ENCODE peak calls at places on chromosome 10, in seven cellular contexts. O, N, W, A, H, C and G are unnamed samples.

GRCh38 chr10:4692206-4692605 is 133.8 kb upstream of the AKR1E2 start:
- DNase-seq in C (no peak), H (no peak), N (no peak), W (no peak), A (no peak), O (no peak), G (no peak)

GRCh38 chr10:105434970-105435369 is 793.9 kb downstream of the SORCS3 start:
- DNase-seq in H (no peak), N (no peak), A (no peak), C (no peak), O (no peak), W (no peak), G (no peak)

GRCh38 chr10:95832216-95833037 is 75.3 kb upstream of the CC2D2B start:
- DNase-seq in O (no peak), C (no peak), N (no peak), H (no peak), A (no peak), W (no peak), G (no peak)

GRCh38 chr10:63758080-63758479 is 236.9 kb downstream of the REEP3 start:
- DNase-seq in N (no peak), W (no peak), O (no peak), C (no peak), H (no peak), A (no peak), G (no peak)

GRCh38 chr10:28184810-28185209 is 118.1 kb downstream of the MPP7 start:
- DNase-seq in A (no peak), C (no peak), H (no peak), W (no peak), N (no peak), O (no peak), G (no peak)

GRCh38 chr10:21724695-21725371 is 190.8 kb downstream of the MLLT10 start:
- DNase-seq in W (peak; percentile 45), A (peak; percentile 87), N (peak; percentile 96), C (no peak), H (peak; percentile 78), O (peak; percentile 98), G (peak; percentile 92)

GRCh38 chr10:90047243-90047729 is 345.9 kb downstream of the KIF20B start:
- DNase-seq in H (no peak), W (no peak), A (no peak), O (no peak), N (no peak), C (no peak), G (no peak)

GRCh38 chr10:80205478-80206276 is at the start of gene ANXA11:
- DNase-seq in O (peak; percentile 86), W (peak; percentile 93), N (peak; percentile 88), A (peak; percentile 88), C (peak; percentile 87), H (peak; percentile 91), G (peak; percentile 95)

GRCh38 chr10:46551701-46552525 is 4.5 kb downstream of the GPRIN2 start:
- DNase-seq in N (peak; percentile 49), O (peak; percentile 15), C (peak; percentile 19), W (peak; percentile 43), A (no peak), H (peak; percentile 46), G (peak; percentile 55)

GRCh38 chr10:43861966-43862751 is 213.5 kb upstream of the ZNF32 start:
- DNase-seq in C (no peak), O (no peak), H (no peak), N (no peak), A (no peak), W (no peak), G (no peak)

GRCh38 chr10:106872176-106872575 is 292.3 kb downstream of the SORCS1 start:
- DNase-seq in O (no peak), H (no peak), A (no peak), W (no peak), C (no peak), N (no peak), G (no peak)

GRCh38 chr10:84632866-84633265 is 304.5 kb downstream of the CCSER2 start:
- DNase-seq in N (no peak), A (peak; percentile 66), C (no peak), H (no peak), O (no peak), W (peak; percentile 58), G (no peak)

GRCh38 chr10:86367339-86367951 is 850 bp upstream of the GRID1 start:
- DNase-seq in C (peak; percentile 26), N (no peak), H (peak; percentile 52), A (no peak), O (peak; percentile 13), W (peak; percentile 81), G (no peak)
- H3K27me3 ChIP-seq in C (peaks cover 94% of the 10 kb centered on the region), N (peaks cover 54% of the 10 kb centered on the region), H (peaks cover 64% of the 10 kb centered on the region), A (no peaks in the 10 kb centered on the region), O (no peaks in the 10 kb centered on the region), W (peaks cover 96% of the 10 kb centered on the region), G (no peaks in the 10 kb centered on the region)

GRCh38 chr10:17851611-17852010 is 42.5 kb downstream of the MRC1 start:
- DNase-seq in N (peak; percentile 50), O (no peak), A (no peak), W (no peak), C (peak; percentile 19), H (peak; percentile 76), G (peak; percentile 83)

GRCh38 chr10:17861760-17862159 is 52.6 kb downstream of the MRC1 start:
- DNase-seq in N (no peak), A (no peak), W (no peak), O (no peak), H (no peak), C (no peak), G (no peak)

GRCh38 chr10:17859492-17860156 is 50.5 kb downstream of the MRC1 start:
- DNase-seq in C (no peak), W (no peak), O (no peak), H (no peak), A (no peak), N (no peak), G (no peak)

GRCh38 chr10:17854044-17854652 is 45.0 kb downstream of the MRC1 start:
- DNase-seq in O (no peak), C (no peak), A (no peak), H (no peak), W (no peak), N (no peak), G (no peak)

DNA sequence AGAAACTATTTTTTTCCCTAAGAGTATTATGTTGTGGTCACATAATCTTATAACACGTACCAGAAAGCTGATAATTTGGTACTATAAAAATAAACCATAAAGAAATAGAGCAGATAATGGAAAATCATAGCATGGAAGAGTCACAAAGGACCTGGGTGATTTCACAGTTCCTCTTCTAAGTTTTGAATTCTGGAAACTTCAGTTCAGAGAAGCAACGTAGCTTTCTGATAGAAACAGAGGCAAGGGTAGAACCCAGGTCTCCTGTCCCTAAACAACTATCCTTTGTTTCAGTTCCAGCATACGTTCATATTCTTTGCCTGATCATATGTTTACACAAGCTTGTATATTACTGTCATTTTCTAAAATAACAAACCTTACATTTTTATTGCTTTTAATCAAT is 47.9 kb downstream of the MRC1 start:
- DNase-seq in C (no peak), O (no peak), N (no peak), W (no peak), A (no peak), H (no peak), G (no peak)
- H3K27me3 ChIP-seq in C (no peaks in the 10 kb centered on the region), O (no peaks in the 10 kb centered on the region), N (no peaks in the 10 kb centered on the region), W (no peaks in the 10 kb centered on the region), A (no peaks in the 10 kb centered on the region), H (no peaks in the 10 kb centered on the region), G (no peaks in the 10 kb centered on the region)

DNA sequence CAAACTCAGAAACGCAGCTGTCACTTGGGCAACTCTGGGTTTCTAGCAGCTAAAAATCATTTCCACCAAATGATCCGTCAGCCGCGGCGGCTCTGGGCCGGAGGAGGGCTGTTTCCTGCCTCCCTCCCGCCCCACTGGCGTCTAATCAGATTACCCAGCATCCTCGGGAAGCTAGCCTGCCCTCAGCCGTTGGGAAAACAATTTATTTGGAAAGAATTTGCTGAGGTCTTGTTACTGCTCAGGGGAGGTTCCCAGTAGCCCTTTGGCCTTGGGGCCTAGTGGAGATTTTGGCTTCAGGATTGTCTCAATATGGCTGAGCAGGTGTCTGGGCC is 65.0 kb upstream of the ADGRA1 start:
- DNase-seq in C (peak; percentile 73), A (no peak), H (no peak), W (no peak), O (no peak), N (no peak), G (peak; percentile 81)
- H3K27me3 ChIP-seq in C (no peaks in the 10 kb centered on the region), A (peaks cover 72% of the 10 kb centered on the region), H (peaks cover 28% of the 10 kb centered on the region), W (no peaks in the 10 kb centered on the region), O (no peaks in the 10 kb centered on the region), N (no peaks in the 10 kb centered on the region), G (no peaks in the 10 kb centered on the region)

GRCh38 chr10:133049639-133050038 is 38.1 kb upstream of the ADGRA1 start:
- DNase-seq in C (no peak), A (no peak), O (no peak), H (no peak), N (no peak), W (no peak), G (peak; percentile 26)
- H3K27me3 ChIP-seq in C (no peaks in the 10 kb centered on the region), A (peaks cover 90% of the 10 kb centered on the region), O (no peaks in the 10 kb centered on the region), H (peaks cover 43% of the 10 kb centered on the region), N (no peaks in the 10 kb centered on the region), W (no peaks in the 10 kb centered on the region), G (no peaks in the 10 kb centered on the region)

GRCh38 chr10:103413540-103413939 is 17.1 kb downstream of the PDCD11 start:
- DNase-seq in H (no peak), C (no peak), N (no peak), W (no peak), A (no peak), O (no peak), G (no peak)

GRCh38 chr10:103416436-103417147 is 20.2 kb downstream of the PDCD11 start:
- DNase-seq in O (peak; percentile 81), N (peak; percentile 75), H (no peak), A (peak; percentile 38), W (peak; percentile 76), C (peak; percentile 71), G (no peak)

GRCh38 chr10:103415581-103415980 is 19.2 kb downstream of the PDCD11 start:
- DNase-seq in N (no peak), H (no peak), C (no peak), A (no peak), W (no peak), O (no peak), G (no peak)

DNA sequence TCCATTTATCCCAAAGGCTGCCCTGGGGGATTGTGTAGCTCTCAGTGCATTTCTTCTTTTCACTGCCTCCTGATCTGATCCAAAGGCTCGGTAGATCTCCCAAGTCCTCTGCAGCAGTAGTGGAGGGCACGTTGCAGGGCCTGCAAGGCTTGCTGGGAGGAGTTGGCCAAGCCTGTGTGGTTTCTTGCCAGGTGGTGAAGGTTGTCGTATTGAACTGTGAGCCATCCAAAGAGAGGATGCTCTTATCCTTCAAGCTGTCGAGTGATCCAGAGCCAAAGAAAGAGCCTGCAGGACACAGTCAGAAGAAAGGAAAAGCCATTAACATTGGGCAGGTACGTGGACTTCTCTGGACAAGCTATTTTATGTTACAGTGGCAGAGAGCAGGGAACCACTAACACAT is 21.2 kb downstream of the PDCD11 start:
- DNase-seq in N (no peak), O (no peak), A (no peak), C (no peak), H (no peak), W (no peak), G (no peak)
- H3K27me3 ChIP-seq in N (no peaks in the 10 kb centered on the region), O (no peaks in the 10 kb centered on the region), A (no peaks in the 10 kb centered on the region), C (no peaks in the 10 kb centered on the region), H (no peaks in the 10 kb centered on the region), W (no peaks in the 10 kb centered on the region), G (no peaks in the 10 kb centered on the region)

GRCh38 chr10:93060887-93061593 is 442 bp downstream of the CYP26C1 start:
- DNase-seq in A (no peak), H (no peak), C (no peak), O (no peak), N (no peak), W (no peak), G (no peak)
- H3K27me3 ChIP-seq in A (no peaks in the 10 kb centered on the region), H (peaks cover 59% of the 10 kb centered on the region), C (no peaks in the 10 kb centered on the region), O (no peaks in the 10 kb centered on the region), N (peaks cover 57% of the 10 kb centered on the region), W (peaks cover 96% of the 10 kb centered on the region), G (peaks cover 2% of the 10 kb centered on the region)

GRCh38 chr10:49691588-49691987 is 12.1 kb downstream of the C10orf53 start:
- DNase-seq in W (no peak), N (no peak), C (no peak), O (no peak), H (no peak), A (no peak), G (no peak)
- H3K27me3 ChIP-seq in W (peaks cover 52% of the 10 kb centered on the region), N (peaks cover 3% of the 10 kb centered on the region), C (no peaks in the 10 kb centered on the region), O (no peaks in the 10 kb centered on the region), H (peaks cover 55% of the 10 kb centered on the region), A (peaks cover 24% of the 10 kb centered on the region), G (no peaks in the 10 kb centered on the region)